ENCODE peak calls at places on chromosomes 6 and 20, in six cellular contexts. J is endothelial cell of umbilical vein, P is substantia nigra, F is M059J, M is GM10248, A is non-pigmented ciliary epithelial cell. I is an unnamed sample.

GRCh38 chr6:82143041-82143481 is 104.5 kb downstream of the IBTK start:
- DNase-seq in J (no peak), P (no peak), F (no peak), M (no peak), A (peak), I (no peak)

GRCh38 chr6:52513464-52513863 is 63.4 kb downstream of the TRAM2 start:
- DNase-seq in J (no peak), P (no peak), F (peak), M (no peak), A (no peak), I (peak)

GRCh38 chr6:4017847-4018193 is 61.1 kb downstream of the FAM217A start:
- DNase-seq in J (peak), P (no peak), F (peak), M (peak), A (no peak), I (no peak)

GRCh38 chr6:125826695-125827463 is 36.1 kb downstream of the NCOA7 start:
- DNase-seq in J (no peak), P (no peak), F (no peak), M (no peak), A (no peak), I (no peak)

GRCh38 chr20:37990571-37991151 is 42.6 kb downstream of the TTI1 start:
- DNase-seq in J (peak), P (no peak), F (peak), M (peak), A (peak), I (peak)

GRCh38 chr6:39263299-39264037 is 34.2 kb upstream of the KCNK5 start:
- DNase-seq in J (no peak), P (no peak), F (no peak), M (no peak), A (no peak), I (no peak)

GRCh38 chr6:168206681-168207274 is 112.8 kb downstream of the DACT2 start:
- DNase-seq in J (no peak), P (no peak), F (peak), M (no peak), A (no peak), I (no peak)

GRCh38 chr6:37765182-37765780 is 54.2 kb upstream of the ZFAND3 start:
- DNase-seq in J (no peak), P (no peak), F (no peak), M (no peak), A (no peak), I (no peak)

GRCh38 chr20:59726196-59726595 is 121.9 kb downstream of the PHACTR3 start:
- DNase-seq in J (no peak), P (no peak), F (no peak), M (no peak), A (no peak), I (no peak)

GRCh38 chr20:2295886-2296544 is at the start of gene TGM3:
- DNase-seq in J (no peak), P (no peak), F (no peak), M (no peak), A (no peak), I (no peak)

GRCh38 chr6:123276439-123277045 is 280.5 kb downstream of the CLVS2 start:
- DNase-seq in J (no peak), P (no peak), F (peak), M (no peak), A (no peak), I (no peak)

GRCh38 chr20:31474097-31474436 is 860 bp downstream of the DEFB124 start:
- DNase-seq in J (no peak), P (no peak), F (no peak), M (peak), A (no peak), I (no peak)

GRCh38 chr6:116218172-116218633 is 35.7 kb downstream of the TSPYL4 start:
- DNase-seq in J (peak), P (no peak), F (no peak), M (no peak), A (no peak), I (no peak)

GRCh38 chr6:167031082-167031709 is 32.0 kb downstream of the CEP43 start:
- DNase-seq in J (no peak), P (no peak), F (peak), M (no peak), A (no peak), I (peak)

GRCh38 chr6:89110288-89110687 is 7.6 kb downstream of the SRSF12 start:
- DNase-seq in J (no peak), P (no peak), F (no peak), M (no peak), A (no peak), I (no peak)

GRCh38 chr6:108712946-108713345 is 135.3 kb upstream of the ARMC2 start:
- DNase-seq in J (no peak), P (no peak), F (no peak), M (no peak), A (no peak), I (no peak)

GRCh38 chr6:8888468-8888867 is 453.1 kb upstream of the SLC35B3 start:
- DNase-seq in J (no peak), P (no peak), F (peak), M (peak), A (no peak), I (no peak)

GRCh38 chr6:144173971-144174370 is 23.7 kb downstream of the STX11 start:
- DNase-seq in J (no peak), P (no peak), F (no peak), M (no peak), A (no peak), I (no peak)

GRCh38 chr6:93896081-93896480 is 476.7 kb upstream of the EPHA7 start:
- DNase-seq in J (no peak), P (no peak), F (no peak), M (no peak), A (no peak), I (no peak)

GRCh38 chr6:168384045-168385038 is 56.6 kb upstream of the SMOC2 start:
- DNase-seq in J (no peak), P (no peak), F (no peak), M (no peak), A (no peak), I (no peak)

GRCh38 chr6:147170269-147170668 is 33.9 kb upstream of the STXBP5 start:
- DNase-seq in J (no peak), P (no peak), F (peak), M (no peak), A (peak), I (no peak)

GRCh38 chr6:29792123-29793035 is 35.2 kb upstream of the HLA-G start:
- DNase-seq in J (peak), P (no peak), F (peak), M (peak), A (no peak), I (no peak)

GRCh38 chr6:30198166-30199084 is 14.8 kb downstream of the TRIM26 start:
- DNase-seq in J (no peak), P (no peak), F (no peak), M (no peak), A (no peak), I (no peak)

GRCh38 chr6:129860901-129861665 is at the start of gene TMEM244:
- DNase-seq in J (no peak), P (no peak), F (peak), M (no peak), A (no peak), I (no peak)

GRCh38 chr6:1634081-1634480 is 24.4 kb downstream of the FOXC1 start:
- DNase-seq in J (no peak), P (no peak), F (no peak), M (no peak), A (no peak), I (no peak)

GRCh38 chr6:143774347-143774746 is 68.8 kb upstream of the LTV1 start:
- DNase-seq in J (no peak), P (no peak), F (no peak), M (no peak), A (no peak), I (no peak)